ENCODE peak calls at places on chromosomes 4 and X, in seven cellular contexts. Y, M, A, V, D, F and H are unnamed samples.

GRCh38 chr4:152479428-152480026 is 56.4 kb downstream of the FBXW7 start:
- DNase-seq in Y (no peak), M (no peak), A (no peak), V (no peak), D (peak), F (peak), H (peak)

GRCh38 chrX:150324035-150324728 is 38.9 kb upstream of the MAMLD1 start:
- DNase-seq in Y (no peak), M (no peak), A (no peak), V (no peak), D (peak), F (peak), H (peak)

GRCh38 chrX:114997779-114998178 is 19.6 kb downstream of the IL13RA2 start:
- DNase-seq in Y (no peak), M (no peak), A (no peak), V (no peak), D (no peak), F (no peak), H (no peak)

GRCh38 chr4:170139764-170140163 is 50.0 kb upstream of the AADAT start:
- DNase-seq in Y (no peak), M (no peak), A (no peak), V (no peak), D (peak), F (peak), H (no peak)

GRCh38 chr4:110005461-110006056 is 92.9 kb downstream of the EGF start:
- DNase-seq in Y (no peak), M (no peak), A (no peak), V (no peak), D (peak), F (peak), H (peak)

GRCh38 chrX:51336584-51336983 is 4.0 kb downstream of the NUDT10 start:
- DNase-seq in Y (no peak), M (no peak), A (no peak), V (no peak), D (peak), F (peak), H (no peak)

GRCh38 chrX:34900691-34901090 is 41.9 kb upstream of the FAM47B start:
- DNase-seq in Y (no peak), M (no peak), A (no peak), V (no peak), D (no peak), F (no peak), H (no peak)

GRCh38 chr4:137300776-137301175 is 231.5 kb downstream of the PCDH18 start:
- DNase-seq in Y (no peak), M (no peak), A (no peak), V (no peak), D (peak), F (no peak), H (no peak)

GRCh38 chr4:144645621-144646522 is at the start of gene HHIP:
- DNase-seq in Y (no peak), M (peak), A (no peak), V (no peak), D (peak), F (peak), H (no peak)

GRCh38 chrX:45557390-45557789 is 356.7 kb upstream of the DIPK2B start:
- DNase-seq in Y (no peak), M (no peak), A (no peak), V (no peak), D (peak), F (peak), H (no peak)

GRCh38 chr4:108891921-108892320 is 129.1 kb upstream of the ETNPPL start:
- DNase-seq in Y (no peak), M (no peak), A (no peak), V (no peak), D (no peak), F (no peak), H (no peak)

GRCh38 chr4:140720387-140721087 is 35.6 kb downstream of the TBC1D9 start:
- DNase-seq in Y (no peak), M (peak), A (no peak), V (no peak), D (no peak), F (no peak), H (no peak)